ENCODE peak calls at places on chromosomes 13 and 19, in six cellular contexts. One of them, this sample, is unnamed.

GRCh38 chr19:4678881-4679379 is 8.8 kb upstream of the MYDGF start:
- DNase-seq in heart right ventricle: no peak
- DNase-seq in tibial nerve: no peak
- DNase-seq in pancreas: no peak
- DNase-seq in astrocyte of the spinal cord: peak; percentile 37
- DNase-seq in ovary: peak; percentile 77
- DNase-seq in this sample: peak; percentile 32

GRCh38 chr13:66926200-66926850 is 303.8 kb downstream of the PCDH9 start:
- DNase-seq in pancreas: no peak
- DNase-seq in astrocyte of the spinal cord: no peak
- DNase-seq in heart right ventricle: no peak
- DNase-seq in tibial nerve: no peak
- DNase-seq in ovary: no peak
- DNase-seq in this sample: no peak

GRCh38 chr19:1992759-1993260 is 22.7 kb downstream of the BTBD2 start:
- DNase-seq in tibial nerve: no peak
- DNase-seq in pancreas: no peak
- DNase-seq in astrocyte of the spinal cord: no peak
- DNase-seq in ovary: peak; percentile 31
- DNase-seq in heart right ventricle: no peak
- DNase-seq in this sample: no peak

GRCh38 chr13:113536461-113537110 is 46.1 kb upstream of the DCUN1D2 start:
- DNase-seq in ovary: no peak
- DNase-seq in heart right ventricle: no peak
- DNase-seq in pancreas: no peak
- DNase-seq in tibial nerve: no peak
- DNase-seq in astrocyte of the spinal cord: no peak
- DNase-seq in this sample: no peak

GRCh38 chr19:14406645-14407331 is 12.4 kb downstream of the DDX39A start:
- DNase-seq in astrocyte of the spinal cord: no peak
- DNase-seq in pancreas: no peak
- DNase-seq in heart right ventricle: no peak
- DNase-seq in ovary: peak; percentile 42
- DNase-seq in tibial nerve: no peak
- DNase-seq in this sample: no peak

GRCh38 chr19:49591731-49592485 is 926 bp downstream of the PRR12 start:
- DNase-seq in ovary: peak; percentile 73
- DNase-seq in tibial nerve: no peak
- DNase-seq in pancreas: peak; percentile 56
- DNase-seq in astrocyte of the spinal cord: peak; percentile 45
- DNase-seq in heart right ventricle: peak; percentile 46
- DNase-seq in this sample: peak; percentile 40

GRCh38 chr13:93244141-93244917 is 17.7 kb downstream of the GPC6 start:
- DNase-seq in pancreas: no peak
- DNase-seq in tibial nerve: no peak
- DNase-seq in astrocyte of the spinal cord: peak; percentile 66
- DNase-seq in ovary: peak; percentile 41
- DNase-seq in heart right ventricle: no peak
- DNase-seq in this sample: no peak

GRCh38 chr13:113835461-113836274 is 28.2 kb downstream of the GAS6 start:
- DNase-seq in pancreas: no peak
- DNase-seq in ovary: no peak
- DNase-seq in heart right ventricle: peak; percentile 8
- DNase-seq in astrocyte of the spinal cord: peak; percentile 90
- DNase-seq in tibial nerve: no peak
- DNase-seq in this sample: no peak

GRCh38 chr13:30585748-30586262 is 31.9 kb upstream of the USPL1 start:
- DNase-seq in ovary: no peak
- DNase-seq in astrocyte of the spinal cord: peak; percentile 69
- DNase-seq in tibial nerve: no peak
- DNase-seq in pancreas: no peak
- DNase-seq in heart right ventricle: no peak
- DNase-seq in this sample: no peak

GRCh38 chr13:76164290-76164689 is 528.2 kb downstream of the LMO7 start:
- DNase-seq in heart right ventricle: no peak
- DNase-seq in astrocyte of the spinal cord: no peak
- DNase-seq in tibial nerve: no peak
- DNase-seq in ovary: no peak
- DNase-seq in pancreas: no peak
- DNase-seq in this sample: no peak

GRCh38 chr13:47213057-47213456 is 316.2 kb upstream of the HTR2A start:
- DNase-seq in astrocyte of the spinal cord: no peak
- DNase-seq in ovary: no peak
- DNase-seq in tibial nerve: no peak
- DNase-seq in heart right ventricle: no peak
- DNase-seq in pancreas: no peak
- DNase-seq in this sample: no peak

DNA sequence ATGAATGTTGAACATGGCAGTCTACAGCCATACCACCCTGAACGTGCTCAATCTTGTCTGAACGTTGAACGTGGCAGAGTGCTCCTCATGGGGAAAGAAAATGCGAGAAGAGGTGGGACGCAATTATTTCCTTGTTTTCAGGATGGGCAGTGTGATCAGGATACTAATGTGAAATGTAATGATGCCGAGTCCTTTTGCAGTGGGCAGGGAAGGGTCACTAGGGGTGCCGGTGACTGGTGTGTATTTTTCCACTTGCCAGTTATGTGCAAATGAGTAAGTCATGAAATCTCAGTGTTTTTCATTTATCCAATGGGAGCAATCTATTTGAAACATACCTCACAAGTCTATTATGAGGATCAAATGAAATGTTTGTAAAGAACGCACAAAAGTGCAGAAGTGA is 84.8 kb downstream of the LNX2 start:
- DNase-seq in ovary: no peak
- DNase-seq in tibial nerve: no peak
- DNase-seq in astrocyte of the spinal cord: no peak
- DNase-seq in pancreas: no peak
- DNase-seq in heart right ventricle: no peak
- DNase-seq in this sample: no peak
- TF ChIP-seq CTCF in ovary: no peak
- TF ChIP-seq CTCF in tibial nerve: no peak
- TF ChIP-seq CTCF in astrocyte of the spinal cord: no peak
- TF ChIP-seq CTCF in pancreas: no peak
- TF ChIP-seq CTCF in heart right ventricle: no peak
- TF ChIP-seq CTCF in this sample: no peak

GRCh38 chr19:45972081-45972943 is 1.4 kb downstream of the NOVA2 start:
- DNase-seq in astrocyte of the spinal cord: no peak
- DNase-seq in heart right ventricle: no peak
- DNase-seq in ovary: no peak
- DNase-seq in tibial nerve: peak; percentile 19
- DNase-seq in pancreas: no peak
- DNase-seq in this sample: no peak

GRCh38 chr19:45971260-45971902 is 2.3 kb downstream of the NOVA2 start:
- DNase-seq in astrocyte of the spinal cord: no peak
- DNase-seq in ovary: no peak
- DNase-seq in tibial nerve: no peak
- DNase-seq in pancreas: no peak
- DNase-seq in heart right ventricle: peak; percentile 41
- DNase-seq in this sample: peak; percentile 41

GRCh38 chr19:45969676-45970075 is 4.0 kb downstream of the NOVA2 start:
- DNase-seq in ovary: no peak
- DNase-seq in tibial nerve: no peak
- DNase-seq in astrocyte of the spinal cord: no peak
- DNase-seq in pancreas: no peak
- DNase-seq in heart right ventricle: no peak
- DNase-seq in this sample: no peak

GRCh38 chr19:45968626-45969025 is 5.0 kb downstream of the NOVA2 start:
- DNase-seq in ovary: no peak
- DNase-seq in astrocyte of the spinal cord: no peak
- DNase-seq in tibial nerve: no peak
- DNase-seq in heart right ventricle: no peak
- DNase-seq in pancreas: no peak
- DNase-seq in this sample: no peak

GRCh38 chr19:45967246-45967645 is 6.4 kb downstream of the NOVA2 start:
- DNase-seq in ovary: no peak
- DNase-seq in pancreas: no peak
- DNase-seq in heart right ventricle: no peak
- DNase-seq in astrocyte of the spinal cord: no peak
- DNase-seq in tibial nerve: no peak
- DNase-seq in this sample: no peak
- TF ChIP-seq CTCF in ovary: no peak
- TF ChIP-seq CTCF in pancreas: no peak
- TF ChIP-seq CTCF in heart right ventricle: no peak
- TF ChIP-seq CTCF in astrocyte of the spinal cord: no peak
- TF ChIP-seq CTCF in tibial nerve: no peak
- TF ChIP-seq CTCF in this sample: no peak

DNA sequence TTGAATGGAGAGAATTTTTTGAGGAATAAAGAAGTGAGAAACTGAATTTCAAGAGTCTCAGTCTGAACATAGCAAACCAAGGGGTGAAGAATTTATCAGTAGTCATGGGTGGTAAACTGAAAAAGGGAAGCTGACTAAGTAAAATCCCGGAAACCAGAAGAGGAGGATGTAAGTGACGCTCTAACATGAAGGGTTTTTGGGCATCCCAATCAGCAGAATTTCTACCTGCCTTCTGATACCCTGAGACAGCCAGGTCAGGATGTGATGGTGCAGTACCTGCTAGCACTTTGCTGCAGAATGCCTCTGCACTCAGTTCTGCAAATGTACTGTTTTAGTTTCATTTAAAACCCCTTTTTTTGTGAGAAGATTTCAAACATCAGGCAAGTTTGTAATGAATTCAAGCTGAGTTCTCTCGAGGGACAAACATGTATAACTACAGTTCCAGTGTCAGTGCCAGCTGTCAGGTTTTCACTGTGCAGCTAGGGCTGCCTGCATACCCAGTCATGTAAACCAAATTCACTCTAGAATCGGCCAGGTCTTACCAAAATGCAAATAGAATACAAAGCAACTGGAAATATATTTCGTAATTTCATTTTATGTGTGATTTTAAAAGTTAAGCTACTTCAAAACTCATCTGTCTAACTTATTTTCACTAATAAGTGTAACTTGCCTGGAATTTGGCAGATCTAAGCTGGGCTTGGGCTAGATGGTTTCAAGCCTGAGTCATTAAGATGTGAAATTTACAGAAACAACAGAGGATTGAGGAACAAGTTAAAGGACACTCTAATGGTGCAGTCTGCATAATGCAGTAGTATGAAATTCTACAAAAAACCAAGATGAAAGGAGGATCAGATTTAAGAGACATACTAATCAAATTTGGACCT is 13.8 kb downstream of the METTL21C start:
- DNase-seq in astrocyte of the spinal cord: peak; percentile 32
- DNase-seq in heart right ventricle: no peak
- DNase-seq in pancreas: no peak
- DNase-seq in tibial nerve: no peak
- DNase-seq in ovary: no peak
- DNase-seq in this sample: no peak
- TF ChIP-seq CTCF in astrocyte of the spinal cord: no peak
- TF ChIP-seq CTCF in heart right ventricle: no peak
- TF ChIP-seq CTCF in pancreas: no peak
- TF ChIP-seq CTCF in tibial nerve: no peak
- TF ChIP-seq CTCF in ovary: no peak
- TF ChIP-seq CTCF in this sample: no peak

GRCh38 chr13:51524312-51524711 is 60.0 kb upstream of the WDFY2 start:
- DNase-seq in pancreas: no peak
- DNase-seq in tibial nerve: no peak
- DNase-seq in ovary: no peak
- DNase-seq in astrocyte of the spinal cord: no peak
- DNase-seq in heart right ventricle: no peak
- DNase-seq in this sample: no peak

GRCh38 chr13:51520524-51520923 is 63.7 kb upstream of the WDFY2 start:
- DNase-seq in heart right ventricle: no peak
- DNase-seq in tibial nerve: no peak
- DNase-seq in ovary: no peak
- DNase-seq in pancreas: no peak
- DNase-seq in astrocyte of the spinal cord: peak; percentile 45
- DNase-seq in this sample: no peak

GRCh38 chr13:51525567-51526165 is 58.6 kb upstream of the WDFY2 start:
- DNase-seq in ovary: no peak
- DNase-seq in tibial nerve: no peak
- DNase-seq in astrocyte of the spinal cord: no peak
- DNase-seq in heart right ventricle: no peak
- DNase-seq in pancreas: no peak
- DNase-seq in this sample: no peak

GRCh38 chr13:51524846-51525566 is 59.3 kb upstream of the WDFY2 start:
- DNase-seq in astrocyte of the spinal cord: no peak
- DNase-seq in tibial nerve: no peak
- DNase-seq in heart right ventricle: no peak
- DNase-seq in pancreas: no peak
- DNase-seq in ovary: no peak
- DNase-seq in this sample: no peak

DNA sequence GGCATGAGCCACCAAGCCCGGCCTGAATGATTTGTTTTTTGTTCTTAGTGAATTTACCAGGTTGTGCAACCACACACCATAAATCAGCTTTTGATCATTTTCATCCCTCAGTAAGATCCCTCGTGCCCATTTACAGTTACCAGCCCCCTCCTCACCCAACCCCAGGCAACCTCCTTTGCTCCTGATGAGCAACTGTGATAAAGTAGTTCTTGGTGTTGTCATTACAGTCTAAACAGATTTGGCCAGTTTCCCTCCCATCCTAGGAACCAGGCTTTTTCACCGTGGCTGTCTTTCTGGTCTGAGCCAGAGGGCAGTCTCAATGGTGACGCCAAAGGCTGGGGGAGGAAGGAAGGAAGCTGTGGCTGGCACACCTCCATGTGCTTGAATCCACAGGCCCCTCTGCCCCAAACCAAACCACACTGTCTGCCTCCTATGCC is 61.2 kb upstream of the WDFY2 start:
- DNase-seq in tibial nerve: no peak
- DNase-seq in ovary: no peak
- DNase-seq in pancreas: no peak
- DNase-seq in astrocyte of the spinal cord: peak; percentile 60
- DNase-seq in heart right ventricle: no peak
- DNase-seq in this sample: no peak
- TF ChIP-seq CTCF in tibial nerve: no peak
- TF ChIP-seq CTCF in ovary: no peak
- TF ChIP-seq CTCF in pancreas: no peak
- TF ChIP-seq CTCF in astrocyte of the spinal cord: no peak
- TF ChIP-seq CTCF in heart right ventricle: no peak
- TF ChIP-seq CTCF in this sample: no peak

DNA sequence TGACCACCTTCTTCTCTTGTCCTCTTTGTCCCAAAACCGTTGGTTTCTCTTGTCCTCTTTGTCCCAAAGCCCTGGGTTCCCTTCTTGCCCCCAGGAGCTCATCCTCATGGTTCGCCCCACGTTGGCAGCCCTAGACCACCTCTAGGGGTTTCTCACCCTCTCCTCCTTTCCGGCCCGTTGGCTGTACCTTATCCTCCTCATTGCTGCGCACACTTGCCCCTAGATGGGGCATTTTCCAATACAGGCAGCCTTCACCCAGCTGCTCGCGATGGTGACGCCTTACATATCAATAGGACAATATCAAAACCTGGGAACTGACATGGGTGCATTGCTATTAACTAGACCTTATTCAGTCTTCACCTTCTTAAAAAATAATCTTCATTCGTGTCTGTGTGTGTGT is 86.5 kb downstream of the IPO5 start:
- DNase-seq in heart right ventricle: no peak
- DNase-seq in pancreas: no peak
- DNase-seq in tibial nerve: no peak
- DNase-seq in ovary: no peak
- DNase-seq in astrocyte of the spinal cord: no peak
- DNase-seq in this sample: no peak
- TF ChIP-seq CTCF in heart right ventricle: no peak
- TF ChIP-seq CTCF in pancreas: no peak
- TF ChIP-seq CTCF in tibial nerve: no peak
- TF ChIP-seq CTCF in ovary: no peak
- TF ChIP-seq CTCF in astrocyte of the spinal cord: no peak
- TF ChIP-seq CTCF in this sample: no peak